ENCODE peak calls at places on chromosomes 12 and 14, in four cellular contexts. One of them, this sample, is unnamed.

GRCh38 chr12:89421093-89421835 is 69.0 kb upstream of the DUSP6 start:
- DNase-seq in mammary epithelial cell: no peak
- DNase-seq in glutamatergic neuron: no peak
- DNase-seq in pancreas: no peak
- DNase-seq in this sample: no peak

GRCh38 chr12:67650528-67651379 is 2.2 kb downstream of the DYRK2 start:
- DNase-seq in mammary epithelial cell: no peak
- DNase-seq in glutamatergic neuron: peak; percentile 22
- DNase-seq in pancreas: no peak
- DNase-seq in this sample: no peak

GRCh38 chr14:52052289-52052943 is 16.4 kb downstream of the NID2 start:
- DNase-seq in mammary epithelial cell: no peak
- DNase-seq in glutamatergic neuron: no peak
- DNase-seq in pancreas: no peak
- DNase-seq in this sample: no peak

GRCh38 chr14:89429206-89430091 is 12.4 kb upstream of the FOXN3 start:
- DNase-seq in mammary epithelial cell: no peak
- DNase-seq in glutamatergic neuron: peak; percentile 26
- DNase-seq in pancreas: no peak
- DNase-seq in this sample: no peak

GRCh38 chr12:13205809-13206559 is 9.5 kb downstream of the EMP1 start:
- DNase-seq in mammary epithelial cell: peak; percentile 96
- DNase-seq in glutamatergic neuron: no peak
- DNase-seq in pancreas: no peak
- DNase-seq in this sample: peak; percentile 44

GRCh38 chr12:124082676-124083075 is 109.7 kb downstream of the ZNF664 start:
- DNase-seq in mammary epithelial cell: no peak
- DNase-seq in glutamatergic neuron: no peak
- DNase-seq in pancreas: no peak
- DNase-seq in this sample: no peak

GRCh38 chr14:32593290-32593942 is 264.3 kb downstream of the AKAP6 start:
- DNase-seq in mammary epithelial cell: peak; percentile 42
- DNase-seq in glutamatergic neuron: no peak
- DNase-seq in pancreas: no peak
- DNase-seq in this sample: no peak

GRCh38 chr14:104980601-104981531 is 2.7 kb upstream of the AHNAK2 start:
- DNase-seq in mammary epithelial cell: no peak
- DNase-seq in glutamatergic neuron: no peak
- DNase-seq in pancreas: peak; percentile 68
- DNase-seq in this sample: no peak

GRCh38 chr14:93089501-93090269 is 26.0 kb downstream of the ITPK1 start:
- DNase-seq in mammary epithelial cell: no peak
- DNase-seq in glutamatergic neuron: no peak
- DNase-seq in pancreas: no peak
- DNase-seq in this sample: no peak

GRCh38 chr12:108634225-108634795 is 616 bp upstream of the SELPLG start:
- DNase-seq in mammary epithelial cell: no peak
- DNase-seq in glutamatergic neuron: no peak
- DNase-seq in pancreas: no peak
- DNase-seq in this sample: no peak

GRCh38 chr14:84961637-84962036 is 568.3 kb upstream of the FLRT2 start:
- DNase-seq in mammary epithelial cell: no peak
- DNase-seq in glutamatergic neuron: no peak
- DNase-seq in pancreas: no peak
- DNase-seq in this sample: no peak

GRCh38 chr14:78509516-78509915 is 339.3 kb downstream of the NRXN3 start:
- DNase-seq in mammary epithelial cell: no peak
- DNase-seq in glutamatergic neuron: no peak
- DNase-seq in pancreas: no peak
- DNase-seq in this sample: no peak

GRCh38 chr12:56941299-56942017 is 7.2 kb upstream of the SDR9C7 start:
- DNase-seq in mammary epithelial cell: peak; percentile 79
- DNase-seq in glutamatergic neuron: no peak
- DNase-seq in pancreas: no peak
- DNase-seq in this sample: no peak

GRCh38 chr12:10122689-10123088 is 7.3 kb downstream of the CLEC7A start:
- DNase-seq in mammary epithelial cell: no peak
- DNase-seq in glutamatergic neuron: no peak
- DNase-seq in pancreas: no peak
- DNase-seq in this sample: no peak

GRCh38 chr14:96592591-96593388 is 90.6 kb downstream of the PAPOLA start:
- DNase-seq in mammary epithelial cell: peak; percentile 17
- DNase-seq in glutamatergic neuron: peak; percentile 55
- DNase-seq in pancreas: peak; percentile 80
- DNase-seq in this sample: peak; percentile 50

GRCh38 chr14:71166434-71166833 is 259.2 kb downstream of the PCNX1 start:
- DNase-seq in mammary epithelial cell: peak; percentile 77
- DNase-seq in glutamatergic neuron: no peak
- DNase-seq in pancreas: no peak
- DNase-seq in this sample: peak; percentile 55

GRCh38 chr12:68483592-68484373 is 126.9 kb upstream of the RAP1B start:
- DNase-seq in mammary epithelial cell: peak; percentile 36
- DNase-seq in glutamatergic neuron: no peak
- DNase-seq in pancreas: no peak
- DNase-seq in this sample: no peak

GRCh38 chr12:105420659-105421240 is 90.3 kb downstream of the C12orf75 start:
- DNase-seq in mammary epithelial cell: peak; percentile 63
- DNase-seq in glutamatergic neuron: peak; percentile 83
- DNase-seq in pancreas: no peak
- DNase-seq in this sample: peak; percentile 73

GRCh38 chr14:100317897-100318808 is 5.0 kb upstream of the SLC25A47 start:
- DNase-seq in mammary epithelial cell: no peak
- DNase-seq in glutamatergic neuron: peak; percentile 83
- DNase-seq in pancreas: peak; percentile 85
- DNase-seq in this sample: peak; percentile 84

GRCh38 chr14:50602035-50602434 is 42.1 kb downstream of the ATL1 start:
- DNase-seq in mammary epithelial cell: no peak
- DNase-seq in glutamatergic neuron: no peak
- DNase-seq in pancreas: no peak
- DNase-seq in this sample: no peak

GRCh38 chr14:102777711-102778615 is 714 bp downstream of the TRAF3 start:
- DNase-seq in mammary epithelial cell: peak; percentile 29
- DNase-seq in glutamatergic neuron: no peak
- DNase-seq in pancreas: no peak
- DNase-seq in this sample: peak; percentile 17

GRCh38 chr14:32022938-32023466 is 54.1 kb upstream of the ARHGAP5 start:
- DNase-seq in mammary epithelial cell: no peak
- DNase-seq in glutamatergic neuron: no peak
- DNase-seq in pancreas: no peak
- DNase-seq in this sample: no peak

GRCh38 chr12:110203546-110203945 is 77.5 kb upstream of the ATP2A2 start:
- DNase-seq in mammary epithelial cell: no peak
- DNase-seq in glutamatergic neuron: no peak
- DNase-seq in pancreas: no peak
- DNase-seq in this sample: no peak

GRCh38 chr14:78704965-78705364 is 534.8 kb downstream of the NRXN3 start:
- DNase-seq in mammary epithelial cell: no peak
- DNase-seq in glutamatergic neuron: no peak
- DNase-seq in pancreas: no peak
- DNase-seq in this sample: no peak

GRCh38 chr14:56338674-56339073 is 220.5 kb downstream of the PELI2 start:
- DNase-seq in mammary epithelial cell: no peak
- DNase-seq in glutamatergic neuron: no peak
- DNase-seq in pancreas: no peak
- DNase-seq in this sample: no peak

GRCh38 chr14:45150386-45150890 is 14.7 kb downstream of the FANCM start:
- DNase-seq in mammary epithelial cell: no peak
- DNase-seq in glutamatergic neuron: no peak
- DNase-seq in pancreas: no peak
- DNase-seq in this sample: no peak

GRCh38 chr14:45156067-45156466 is 20.3 kb downstream of the FANCM start:
- DNase-seq in mammary epithelial cell: peak; percentile 8
- DNase-seq in glutamatergic neuron: no peak
- DNase-seq in pancreas: no peak
- DNase-seq in this sample: no peak
- TF ChIP-seq CTCF in mammary epithelial cell: no peak
- TF ChIP-seq CTCF in glutamatergic neuron: no peak
- TF ChIP-seq CTCF in pancreas: no peak
- TF ChIP-seq CTCF in this sample: no peak

GRCh38 chr12:120737557-120738251 is 12.1 kb downstream of the ACADS start:
- DNase-seq in mammary epithelial cell: no peak
- DNase-seq in glutamatergic neuron: peak; percentile 46
- DNase-seq in pancreas: peak; percentile 74
- DNase-seq in this sample: peak; percentile 39
- TF ChIP-seq CTCF in mammary epithelial cell: peak; percentile 5
- TF ChIP-seq CTCF in glutamatergic neuron: no peak
- TF ChIP-seq CTCF in pancreas: no peak
- TF ChIP-seq CTCF in this sample: peak; percentile 11

DNA sequence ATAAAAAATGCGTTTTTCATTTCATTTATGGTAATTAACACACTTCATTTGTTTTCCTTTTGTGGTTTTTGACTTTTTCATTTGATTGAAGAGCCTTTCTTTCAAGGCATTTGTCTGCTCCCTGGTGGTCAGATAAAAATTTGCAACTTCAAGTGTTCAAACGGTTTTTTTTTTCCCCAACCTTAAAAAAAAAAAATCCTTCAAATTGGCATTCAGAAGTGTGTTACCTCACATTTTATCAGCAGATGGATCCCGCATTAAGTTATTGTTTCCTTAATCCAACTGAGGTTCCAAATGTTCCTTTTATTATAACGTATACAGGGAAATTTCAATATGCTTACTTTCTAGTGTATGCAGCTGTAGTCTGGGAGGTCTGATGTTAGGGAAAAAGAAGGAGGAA is 47.2 kb downstream of the MYF5 start:
- DNase-seq in mammary epithelial cell: peak; percentile 16
- DNase-seq in glutamatergic neuron: no peak
- DNase-seq in pancreas: no peak
- DNase-seq in this sample: peak; percentile 34
- TF ChIP-seq CTCF in mammary epithelial cell: peak; percentile 39
- TF ChIP-seq CTCF in glutamatergic neuron: peak; percentile 84
- TF ChIP-seq CTCF in pancreas: peak; percentile 12
- TF ChIP-seq CTCF in this sample: peak; percentile 88

GRCh38 chr12:79358716-79359341 is 331.9 kb downstream of the PAWR start:
- DNase-seq in mammary epithelial cell: peak; percentile 6
- DNase-seq in glutamatergic neuron: no peak
- DNase-seq in pancreas: no peak
- DNase-seq in this sample: no peak
- TF ChIP-seq CTCF in mammary epithelial cell: no peak
- TF ChIP-seq CTCF in glutamatergic neuron: no peak
- TF ChIP-seq CTCF in pancreas: no peak
- TF ChIP-seq CTCF in this sample: no peak

GRCh38 chr12:103566398-103566797 is 20.7 kb upstream of the STAB2 start:
- DNase-seq in mammary epithelial cell: no peak
- DNase-seq in glutamatergic neuron: no peak
- DNase-seq in pancreas: no peak
- DNase-seq in this sample: no peak

GRCh38 chr12:103560604-103561101 is 26.4 kb upstream of the STAB2 start:
- DNase-seq in mammary epithelial cell: peak; percentile 100
- DNase-seq in glutamatergic neuron: no peak
- DNase-seq in pancreas: no peak
- DNase-seq in this sample: no peak

GRCh38 chr12:103558879-103559278 is 28.2 kb upstream of the STAB2 start:
- DNase-seq in mammary epithelial cell: no peak
- DNase-seq in glutamatergic neuron: no peak
- DNase-seq in pancreas: no peak
- DNase-seq in this sample: no peak

GRCh38 chr12:103556890-103557667 is 30.0 kb upstream of the STAB2 start:
- DNase-seq in mammary epithelial cell: no peak
- DNase-seq in glutamatergic neuron: no peak
- DNase-seq in pancreas: no peak
- DNase-seq in this sample: no peak

DNA sequence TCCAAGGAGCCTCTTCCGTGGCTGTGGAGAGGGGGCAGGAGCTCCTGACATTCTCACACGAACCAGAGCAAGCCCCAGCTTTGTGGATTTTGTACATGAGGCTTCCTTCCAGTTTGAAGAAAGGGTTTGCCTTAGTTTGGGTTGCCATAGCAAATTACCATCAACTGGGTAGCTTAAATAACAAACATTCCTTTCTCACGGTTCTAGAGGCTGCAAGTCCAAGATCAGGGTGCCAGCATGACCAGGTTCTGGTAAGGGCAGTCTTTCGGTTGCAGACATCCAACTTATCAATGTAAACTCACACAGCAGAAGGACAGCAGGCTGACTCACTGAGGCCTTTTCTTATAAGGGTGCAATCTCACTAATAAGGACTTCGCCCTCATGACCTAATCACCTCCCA is 25.9 kb upstream of the STAB2 start:
- DNase-seq in mammary epithelial cell: peak; percentile 66
- DNase-seq in glutamatergic neuron: no peak
- DNase-seq in pancreas: no peak
- DNase-seq in this sample: no peak
- TF ChIP-seq CTCF in mammary epithelial cell: no peak
- TF ChIP-seq CTCF in glutamatergic neuron: no peak
- TF ChIP-seq CTCF in pancreas: no peak
- TF ChIP-seq CTCF in this sample: no peak

This sample was measured in endothelial cell.